ENCODE peak calls at places on chromosomes 12 and 14, in seven cellular contexts. One of them, this sample, is unnamed.

GRCh38 chr14:93132472-93133065 is 16.8 kb upstream of the ITPK1 start:
- DNase-seq in CD4-positive, CD25-positive, alpha-beta regulatory T cell: peak; percentile 24
- DNase-seq in substantia nigra: no peak
- DNase-seq in effector memory CD4-positive, alpha-beta T cell: no peak
- DNase-seq in fibroblast of lung: peak; percentile 21
- DNase-seq in thyroid gland: no peak
- DNase-seq in naive thymus-derived CD4-positive, alpha-beta T cell: peak; percentile 18
- DNase-seq in this sample: no peak

GRCh38 chr12:118307069-118307954 is 65.4 kb downstream of the TAOK3 start:
- DNase-seq in CD4-positive, CD25-positive, alpha-beta regulatory T cell: no peak
- DNase-seq in substantia nigra: no peak
- DNase-seq in effector memory CD4-positive, alpha-beta T cell: no peak
- DNase-seq in fibroblast of lung: peak; percentile 97
- DNase-seq in thyroid gland: no peak
- DNase-seq in naive thymus-derived CD4-positive, alpha-beta T cell: no peak
- DNase-seq in this sample: peak; percentile 71

GRCh38 chr12:22856120-22856699 is 231.2 kb downstream of the ETNK1 start:
- DNase-seq in CD4-positive, CD25-positive, alpha-beta regulatory T cell: no peak
- DNase-seq in substantia nigra: no peak
- DNase-seq in effector memory CD4-positive, alpha-beta T cell: no peak
- DNase-seq in fibroblast of lung: peak; percentile 39
- DNase-seq in thyroid gland: no peak
- DNase-seq in naive thymus-derived CD4-positive, alpha-beta T cell: no peak
- DNase-seq in this sample: peak; percentile 13

GRCh38 chr14:69727860-69728259 is 39.1 kb upstream of the SRSF5 start:
- DNase-seq in CD4-positive, CD25-positive, alpha-beta regulatory T cell: no peak
- DNase-seq in substantia nigra: no peak
- DNase-seq in effector memory CD4-positive, alpha-beta T cell: no peak
- DNase-seq in fibroblast of lung: no peak
- DNase-seq in thyroid gland: no peak
- DNase-seq in naive thymus-derived CD4-positive, alpha-beta T cell: no peak
- DNase-seq in this sample: no peak

GRCh38 chr14:25103261-25103660 is 53.3 kb upstream of the STXBP6 start:
- DNase-seq in CD4-positive, CD25-positive, alpha-beta regulatory T cell: no peak
- DNase-seq in substantia nigra: no peak
- DNase-seq in effector memory CD4-positive, alpha-beta T cell: no peak
- DNase-seq in fibroblast of lung: no peak
- DNase-seq in thyroid gland: no peak
- DNase-seq in naive thymus-derived CD4-positive, alpha-beta T cell: no peak
- DNase-seq in this sample: no peak

GRCh38 chr12:116087962-116088361 is 189.5 kb downstream of the MED13L start:
- DNase-seq in CD4-positive, CD25-positive, alpha-beta regulatory T cell: no peak
- DNase-seq in substantia nigra: no peak
- DNase-seq in effector memory CD4-positive, alpha-beta T cell: no peak
- DNase-seq in fibroblast of lung: no peak
- DNase-seq in thyroid gland: no peak
- DNase-seq in naive thymus-derived CD4-positive, alpha-beta T cell: no peak
- DNase-seq in this sample: no peak

GRCh38 chr12:818733-819132 is 66.4 kb downstream of the WNK1 start:
- DNase-seq in CD4-positive, CD25-positive, alpha-beta regulatory T cell: no peak
- DNase-seq in substantia nigra: no peak
- DNase-seq in effector memory CD4-positive, alpha-beta T cell: no peak
- DNase-seq in fibroblast of lung: peak; percentile 39
- DNase-seq in thyroid gland: no peak
- DNase-seq in naive thymus-derived CD4-positive, alpha-beta T cell: no peak
- DNase-seq in this sample: no peak

GRCh38 chr14:32693114-32693513 is 245.6 kb upstream of the NPAS3 start:
- DNase-seq in CD4-positive, CD25-positive, alpha-beta regulatory T cell: no peak
- DNase-seq in substantia nigra: no peak
- DNase-seq in effector memory CD4-positive, alpha-beta T cell: no peak
- DNase-seq in fibroblast of lung: peak; percentile 96
- DNase-seq in thyroid gland: peak; percentile 25
- DNase-seq in naive thymus-derived CD4-positive, alpha-beta T cell: no peak
- DNase-seq in this sample: no peak

GRCh38 chr14:104872469-104873341 is 7.6 kb downstream of the CEP170B start:
- DNase-seq in CD4-positive, CD25-positive, alpha-beta regulatory T cell: no peak
- DNase-seq in substantia nigra: no peak
- DNase-seq in effector memory CD4-positive, alpha-beta T cell: no peak
- DNase-seq in fibroblast of lung: peak; percentile 52
- DNase-seq in thyroid gland: peak; percentile 37
- DNase-seq in naive thymus-derived CD4-positive, alpha-beta T cell: no peak
- DNase-seq in this sample: peak; percentile 56

GRCh38 chr12:26434299-26434915 is 239.0 kb downstream of the SSPN start:
- DNase-seq in CD4-positive, CD25-positive, alpha-beta regulatory T cell: no peak
- DNase-seq in substantia nigra: no peak
- DNase-seq in effector memory CD4-positive, alpha-beta T cell: no peak
- DNase-seq in fibroblast of lung: peak; percentile 46
- DNase-seq in thyroid gland: peak; percentile 40
- DNase-seq in naive thymus-derived CD4-positive, alpha-beta T cell: no peak
- DNase-seq in this sample: peak; percentile 67

GRCh38 chr14:61812347-61813100 is 50.3 kb downstream of the SNAPC1 start:
- DNase-seq in CD4-positive, CD25-positive, alpha-beta regulatory T cell: no peak
- DNase-seq in substantia nigra: no peak
- DNase-seq in effector memory CD4-positive, alpha-beta T cell: no peak
- DNase-seq in fibroblast of lung: peak; percentile 7
- DNase-seq in thyroid gland: peak; percentile 35
- DNase-seq in naive thymus-derived CD4-positive, alpha-beta T cell: no peak
- DNase-seq in this sample: no peak

GRCh38 chr14:59214702-59215302 is 26.3 kb downstream of the DAAM1 start:
- DNase-seq in CD4-positive, CD25-positive, alpha-beta regulatory T cell: no peak
- DNase-seq in substantia nigra: no peak
- DNase-seq in effector memory CD4-positive, alpha-beta T cell: no peak
- DNase-seq in fibroblast of lung: no peak
- DNase-seq in thyroid gland: no peak
- DNase-seq in naive thymus-derived CD4-positive, alpha-beta T cell: no peak
- DNase-seq in this sample: no peak

GRCh38 chr12:93127582-93128331 is 198.7 kb upstream of the EEA1 start:
- DNase-seq in CD4-positive, CD25-positive, alpha-beta regulatory T cell: no peak
- DNase-seq in substantia nigra: no peak
- DNase-seq in effector memory CD4-positive, alpha-beta T cell: no peak
- DNase-seq in fibroblast of lung: peak; percentile 71
- DNase-seq in thyroid gland: peak; percentile 77
- DNase-seq in naive thymus-derived CD4-positive, alpha-beta T cell: no peak
- DNase-seq in this sample: peak; percentile 60

GRCh38 chr14:37597538-37598084 is 2.2 kb downstream of the TTC6 start:
- DNase-seq in CD4-positive, CD25-positive, alpha-beta regulatory T cell: no peak
- DNase-seq in substantia nigra: no peak
- DNase-seq in effector memory CD4-positive, alpha-beta T cell: no peak
- DNase-seq in fibroblast of lung: no peak
- DNase-seq in thyroid gland: no peak
- DNase-seq in naive thymus-derived CD4-positive, alpha-beta T cell: no peak
- DNase-seq in this sample: no peak

GRCh38 chr12:2409656-2410265 is 357.0 kb downstream of the CACNA1C start:
- DNase-seq in CD4-positive, CD25-positive, alpha-beta regulatory T cell: no peak
- DNase-seq in substantia nigra: no peak
- DNase-seq in effector memory CD4-positive, alpha-beta T cell: no peak
- DNase-seq in fibroblast of lung: no peak
- DNase-seq in thyroid gland: no peak
- DNase-seq in naive thymus-derived CD4-positive, alpha-beta T cell: no peak
- DNase-seq in this sample: no peak

GRCh38 chr12:16228067-16228466 is 49.4 kb downstream of the SLC15A5 start:
- DNase-seq in CD4-positive, CD25-positive, alpha-beta regulatory T cell: no peak
- DNase-seq in substantia nigra: no peak
- DNase-seq in effector memory CD4-positive, alpha-beta T cell: no peak
- DNase-seq in fibroblast of lung: no peak
- DNase-seq in thyroid gland: no peak
- DNase-seq in naive thymus-derived CD4-positive, alpha-beta T cell: no peak
- DNase-seq in this sample: no peak

GRCh38 chr14:97920201-97920600 is 1123.0 kb downstream of the VRK1 start:
- DNase-seq in CD4-positive, CD25-positive, alpha-beta regulatory T cell: no peak
- DNase-seq in substantia nigra: no peak
- DNase-seq in effector memory CD4-positive, alpha-beta T cell: no peak
- DNase-seq in fibroblast of lung: no peak
- DNase-seq in thyroid gland: no peak
- DNase-seq in naive thymus-derived CD4-positive, alpha-beta T cell: no peak
- DNase-seq in this sample: no peak

GRCh38 chr14:59900536-59900935 is 19.4 kb upstream of the LRRC9 start:
- DNase-seq in CD4-positive, CD25-positive, alpha-beta regulatory T cell: no peak
- DNase-seq in substantia nigra: no peak
- DNase-seq in effector memory CD4-positive, alpha-beta T cell: no peak
- DNase-seq in fibroblast of lung: no peak
- DNase-seq in thyroid gland: no peak
- DNase-seq in naive thymus-derived CD4-positive, alpha-beta T cell: no peak
- DNase-seq in this sample: no peak

GRCh38 chr12:75995691-75996090 is 35.9 kb downstream of the PHLDA1 start:
- DNase-seq in CD4-positive, CD25-positive, alpha-beta regulatory T cell: no peak
- DNase-seq in substantia nigra: no peak
- DNase-seq in effector memory CD4-positive, alpha-beta T cell: no peak
- DNase-seq in fibroblast of lung: no peak
- DNase-seq in thyroid gland: no peak
- DNase-seq in naive thymus-derived CD4-positive, alpha-beta T cell: no peak
- DNase-seq in this sample: no peak

GRCh38 chr14:39491134-39491541 is 58.9 kb upstream of the FBXO33 start:
- DNase-seq in CD4-positive, CD25-positive, alpha-beta regulatory T cell: peak; percentile 31
- DNase-seq in substantia nigra: no peak
- DNase-seq in effector memory CD4-positive, alpha-beta T cell: no peak
- DNase-seq in fibroblast of lung: peak; percentile 33
- DNase-seq in thyroid gland: peak; percentile 28
- DNase-seq in naive thymus-derived CD4-positive, alpha-beta T cell: peak; percentile 13
- DNase-seq in this sample: peak; percentile 12

GRCh38 chr12:48086327-48086726 is 19.6 kb downstream of the SENP1 start:
- DNase-seq in CD4-positive, CD25-positive, alpha-beta regulatory T cell: no peak
- DNase-seq in substantia nigra: no peak
- DNase-seq in effector memory CD4-positive, alpha-beta T cell: no peak
- DNase-seq in fibroblast of lung: no peak
- DNase-seq in thyroid gland: no peak
- DNase-seq in naive thymus-derived CD4-positive, alpha-beta T cell: no peak
- DNase-seq in this sample: no peak

GRCh38 chr14:99182548-99183115 is 89.4 kb downstream of the BCL11B start:
- DNase-seq in CD4-positive, CD25-positive, alpha-beta regulatory T cell: no peak
- DNase-seq in substantia nigra: no peak
- DNase-seq in effector memory CD4-positive, alpha-beta T cell: no peak
- DNase-seq in fibroblast of lung: no peak
- DNase-seq in thyroid gland: no peak
- DNase-seq in naive thymus-derived CD4-positive, alpha-beta T cell: no peak
- DNase-seq in this sample: no peak

GRCh38 chr12:50660425-50660822 is 103.5 kb upstream of the ATF1 start:
- DNase-seq in CD4-positive, CD25-positive, alpha-beta regulatory T cell: no peak
- DNase-seq in substantia nigra: no peak
- DNase-seq in effector memory CD4-positive, alpha-beta T cell: no peak
- DNase-seq in fibroblast of lung: no peak
- DNase-seq in thyroid gland: no peak
- DNase-seq in naive thymus-derived CD4-positive, alpha-beta T cell: no peak
- DNase-seq in this sample: no peak

GRCh38 chr14:99320105-99320572 is 48.1 kb upstream of the BCL11B start:
- DNase-seq in CD4-positive, CD25-positive, alpha-beta regulatory T cell: peak; percentile 38
- DNase-seq in substantia nigra: peak; percentile 11
- DNase-seq in effector memory CD4-positive, alpha-beta T cell: peak; percentile 50
- DNase-seq in fibroblast of lung: peak; percentile 6
- DNase-seq in thyroid gland: peak; percentile 50
- DNase-seq in naive thymus-derived CD4-positive, alpha-beta T cell: peak; percentile 55
- DNase-seq in this sample: peak; percentile 64

GRCh38 chr14:72679591-72680151 is 214.2 kb downstream of the DPF3 start:
- DNase-seq in CD4-positive, CD25-positive, alpha-beta regulatory T cell: no peak
- DNase-seq in substantia nigra: no peak
- DNase-seq in effector memory CD4-positive, alpha-beta T cell: no peak
- DNase-seq in fibroblast of lung: peak; percentile 42
- DNase-seq in thyroid gland: no peak
- DNase-seq in naive thymus-derived CD4-positive, alpha-beta T cell: no peak
- DNase-seq in this sample: no peak

GRCh38 chr14:30153662-30154061 is 226.0 kb upstream of the PRKD1 start:
- DNase-seq in CD4-positive, CD25-positive, alpha-beta regulatory T cell: no peak
- DNase-seq in substantia nigra: no peak
- DNase-seq in effector memory CD4-positive, alpha-beta T cell: no peak
- DNase-seq in fibroblast of lung: no peak
- DNase-seq in thyroid gland: no peak
- DNase-seq in naive thymus-derived CD4-positive, alpha-beta T cell: no peak
- DNase-seq in this sample: no peak

GRCh38 chr12:103181366-103182152 is 224.1 kb downstream of the ASCL1 start:
- DNase-seq in CD4-positive, CD25-positive, alpha-beta regulatory T cell: no peak
- DNase-seq in substantia nigra: no peak
- DNase-seq in effector memory CD4-positive, alpha-beta T cell: no peak
- DNase-seq in fibroblast of lung: no peak
- DNase-seq in thyroid gland: no peak
- DNase-seq in naive thymus-derived CD4-positive, alpha-beta T cell: no peak
- DNase-seq in this sample: no peak

GRCh38 chr12:120367924-120368788 is 808 bp downstream of the MSI1 start:
- DNase-seq in CD4-positive, CD25-positive, alpha-beta regulatory T cell: no peak
- DNase-seq in substantia nigra: no peak
- DNase-seq in effector memory CD4-positive, alpha-beta T cell: no peak
- DNase-seq in fibroblast of lung: peak; percentile 20
- DNase-seq in thyroid gland: no peak
- DNase-seq in naive thymus-derived CD4-positive, alpha-beta T cell: no peak
- DNase-seq in this sample: no peak
- H3K27ac ChIP-seq in CD4-positive, CD25-positive, alpha-beta regulatory T cell: no peak overlapping the region
- H3K27ac ChIP-seq in substantia nigra: no peak overlapping the region
- H3K27ac ChIP-seq in effector memory CD4-positive, alpha-beta T cell: no peak overlapping the region
- H3K27ac ChIP-seq in fibroblast of lung: no peak overlapping the region
- H3K27ac ChIP-seq in thyroid gland: no peak overlapping the region
- H3K27ac ChIP-seq in naive thymus-derived CD4-positive, alpha-beta T cell: no peak overlapping the region
- H3K27ac ChIP-seq in this sample: no peak overlapping the region

DNA sequence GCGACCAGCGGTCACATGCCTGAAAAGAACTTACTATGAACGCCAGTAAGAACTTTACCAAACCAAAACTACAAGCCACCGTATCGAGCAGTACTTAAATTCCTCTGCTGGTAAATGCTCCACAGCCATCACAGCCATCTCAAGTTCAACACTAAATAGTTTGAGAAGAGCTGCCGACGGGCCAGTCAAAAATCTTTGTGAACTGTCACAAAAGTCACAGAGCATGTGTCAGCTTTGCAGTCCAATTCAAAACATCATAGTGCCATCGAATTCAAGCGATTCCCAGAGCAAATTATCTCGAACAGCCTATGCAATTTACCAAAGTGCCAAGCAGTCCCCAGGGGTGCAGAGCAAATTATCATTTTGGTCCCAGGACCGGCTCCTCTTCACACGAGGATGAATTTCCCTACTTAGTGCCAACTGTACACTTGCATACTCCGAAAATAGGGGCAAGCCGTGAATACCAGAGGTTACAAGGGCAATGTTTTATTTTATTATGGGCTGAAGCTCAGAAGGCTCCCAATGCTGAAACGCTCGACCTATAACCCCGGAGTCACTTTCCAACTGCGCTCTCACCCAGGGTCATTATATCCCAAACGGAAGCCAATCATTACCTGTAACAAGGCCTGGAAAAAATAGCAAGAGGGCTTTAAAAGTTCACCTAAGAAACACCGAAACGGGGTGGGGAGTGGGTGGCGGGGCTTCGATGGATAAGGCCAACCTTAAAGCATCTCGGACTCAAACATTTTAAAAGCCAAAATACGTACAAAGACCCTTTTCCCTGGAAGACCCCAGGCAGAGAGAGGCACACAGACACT is 1.1 kb downstream of the LRP6 start:
- DNase-seq in CD4-positive, CD25-positive, alpha-beta regulatory T cell: peak; percentile 11
- DNase-seq in substantia nigra: no peak
- DNase-seq in effector memory CD4-positive, alpha-beta T cell: no peak
- DNase-seq in fibroblast of lung: peak; percentile 68
- DNase-seq in thyroid gland: peak; percentile 19
- DNase-seq in naive thymus-derived CD4-positive, alpha-beta T cell: peak; percentile 7
- DNase-seq in this sample: peak; percentile 7
- H3K27ac ChIP-seq in CD4-positive, CD25-positive, alpha-beta regulatory T cell: no peak overlapping the region
- H3K27ac ChIP-seq in substantia nigra: peak overlapping the region; percentile 87
- H3K27ac ChIP-seq in effector memory CD4-positive, alpha-beta T cell: no peak overlapping the region
- H3K27ac ChIP-seq in fibroblast of lung: peak overlapping the region; percentile 100
- H3K27ac ChIP-seq in thyroid gland: peak overlapping the region; percentile 99
- H3K27ac ChIP-seq in naive thymus-derived CD4-positive, alpha-beta T cell: peak overlapping the region; percentile 68
- H3K27ac ChIP-seq in this sample: peak overlapping the region; percentile 84

GRCh38 chr12:120538281-120539156 is 4.4 kb downstream of the RNF10 start:
- DNase-seq in CD4-positive, CD25-positive, alpha-beta regulatory T cell: no peak
- DNase-seq in substantia nigra: no peak
- DNase-seq in effector memory CD4-positive, alpha-beta T cell: no peak
- DNase-seq in fibroblast of lung: peak; percentile 84
- DNase-seq in thyroid gland: peak; percentile 85
- DNase-seq in naive thymus-derived CD4-positive, alpha-beta T cell: no peak
- DNase-seq in this sample: peak; percentile 68
- H3K27ac ChIP-seq in CD4-positive, CD25-positive, alpha-beta regulatory T cell: peak overlapping the region; percentile 66
- H3K27ac ChIP-seq in substantia nigra: peak overlapping the region; percentile 37
- H3K27ac ChIP-seq in effector memory CD4-positive, alpha-beta T cell: peak overlapping the region; percentile 36
- H3K27ac ChIP-seq in fibroblast of lung: no peak overlapping the region
- H3K27ac ChIP-seq in thyroid gland: peak overlapping the region; percentile 90
- H3K27ac ChIP-seq in naive thymus-derived CD4-positive, alpha-beta T cell: peak overlapping the region; percentile 50
- H3K27ac ChIP-seq in this sample: peak overlapping the region; percentile 40

GRCh38 chr14:101813171-101813759 is 51.8 kb downstream of the PPP2R5C start:
- DNase-seq in CD4-positive, CD25-positive, alpha-beta regulatory T cell: no peak
- DNase-seq in substantia nigra: no peak
- DNase-seq in effector memory CD4-positive, alpha-beta T cell: no peak
- DNase-seq in fibroblast of lung: no peak
- DNase-seq in thyroid gland: peak; percentile 28
- DNase-seq in naive thymus-derived CD4-positive, alpha-beta T cell: no peak
- DNase-seq in this sample: no peak
- H3K27ac ChIP-seq in CD4-positive, CD25-positive, alpha-beta regulatory T cell: peak overlapping the region; percentile 100
- H3K27ac ChIP-seq in substantia nigra: no peak overlapping the region
- H3K27ac ChIP-seq in effector memory CD4-positive, alpha-beta T cell: peak overlapping the region; percentile 97
- H3K27ac ChIP-seq in fibroblast of lung: no peak overlapping the region
- H3K27ac ChIP-seq in thyroid gland: peak overlapping the region; percentile 100
- H3K27ac ChIP-seq in naive thymus-derived CD4-positive, alpha-beta T cell: peak overlapping the region; percentile 99
- H3K27ac ChIP-seq in this sample: peak overlapping the region; percentile 30